ENCODE peak calls at places on chromosomes 1 and 21, in nine cellular contexts. N is GOT3; R is tibial artery; U is Daoy; W is HL-60; H is SK-N-SH; L is GM04504; V is activated CD4-positive, alpha-beta T cell treated with anti-CD3 and anti-CD28 coated beads, Interleukin-2, amount 50 U/mL, for 24 hours; I is CD4-positive, alpha-beta memory T cell. D is an unnamed sample.

GRCh38 chr21:34948157-34948556 is 100.9 kb downstream of the RUNX1 start:
- DNase-seq in V (no peak), R (no peak), U (no peak), I (no peak), N (no peak), L (no peak), W (no peak), H (no peak), D (no peak)

GRCh38 chr1:242467556-242468145 is 56.8 kb downstream of the PLD5 start:
- DNase-seq in V (no peak), W (peak; percentile 10), N (no peak), U (peak; percentile 68), R (peak; percentile 60), H (peak; percentile 79), L (peak; percentile 4), I (no peak), D (peak; percentile 12)

GRCh38 chr1:87061742-87062156 is 147.3 kb downstream of the HS2ST1 start:
- DNase-seq in N (no peak), V (no peak), L (peak; percentile 9), W (no peak), H (no peak), U (no peak), R (no peak), I (no peak), D (no peak)

GRCh38 chr1:228210076-228210651 is 2.3 kb downstream of the OBSCN start:
- DNase-seq in L (no peak), H (no peak), W (no peak), N (no peak), U (peak; percentile 44), I (no peak), V (no peak), R (no peak), D (no peak)

GRCh38 chr1:203306970-203307541 is 1.7 kb downstream of the BTG2 start:
- DNase-seq in U (no peak), H (no peak), I (peak; percentile 51), N (no peak), W (no peak), V (no peak), L (no peak), R (peak; percentile 44), D (no peak)

GRCh38 chr21:16842716-16843115 is 670.1 kb upstream of the CXADR start:
- DNase-seq in R (no peak), V (no peak), U (no peak), I (no peak), L (no peak), W (no peak), N (no peak), H (no peak), D (no peak)

GRCh38 chr1:89044970-89045695 is 19.9 kb downstream of the GBP1 start:
- DNase-seq in L (no peak), N (no peak), V (no peak), R (no peak), I (no peak), W (no peak), U (no peak), H (no peak), D (no peak)

GRCh38 chr1:8962812-8963669 is 17.4 kb downstream of the CA6 start:
- DNase-seq in N (no peak), H (peak; percentile 44), V (no peak), I (no peak), L (no peak), U (peak; percentile 64), W (no peak), R (peak; percentile 43), D (peak; percentile 29)

GRCh38 chr21:27649323-27649722 is 682.4 kb upstream of the ADAMTS5 start:
- DNase-seq in H (no peak), L (peak; percentile 84), V (no peak), U (peak; percentile 75), N (no peak), R (no peak), I (no peak), W (no peak), D (no peak)

GRCh38 chr1:209549384-209550001 is 34.0 kb upstream of the CAMK1G start:
- DNase-seq in N (no peak), I (no peak), L (no peak), R (no peak), U (no peak), V (no peak), H (peak; percentile 15), W (no peak), D (no peak)